ENCODE peak calls at places on chromosome 15, in nine cellular contexts. C, L, H, Q, A, W, N, M and Z are unnamed samples.

GRCh38 chr15:65416845-65417416 is 5.8 kb downstream of the IGDCC4 start:
- DNase-seq in C (no peak), L (no peak), H (no peak), Q (no peak), A (no peak), W (no peak), N (no peak), M (no peak), Z (no peak)

GRCh38 chr15:52318729-52319500 is 23.3 kb upstream of the MYO5C start:
- DNase-seq in C (peak), L (peak), H (no peak), Q (no peak), A (no peak), W (no peak), N (no peak), M (no peak), Z (no peak)

GRCh38 chr15:60580650-60581415 is 101.9 kb upstream of the ICE2 start:
- DNase-seq in C (no peak), L (no peak), H (peak), Q (no peak), A (no peak), W (no peak), N (no peak), M (no peak), Z (peak)

GRCh38 chr15:73802336-73803105 is 49.4 kb upstream of the INSYN1 start:
- DNase-seq in C (no peak), L (no peak), H (no peak), Q (no peak), A (no peak), W (no peak), N (no peak), M (no peak), Z (no peak)

GRCh38 chr15:84400820-84401219 is 165.2 kb downstream of the GOLGA6L4 start:
- DNase-seq in C (no peak), L (no peak), H (no peak), Q (no peak), A (no peak), W (no peak), N (no peak), M (no peak), Z (no peak)

GRCh38 chr15:46126581-46126980 is 491.8 kb downstream of the SQOR start:
- DNase-seq in C (no peak), L (no peak), H (no peak), Q (no peak), A (no peak), W (no peak), N (no peak), M (no peak), Z (no peak)

GRCh38 chr15:29064290-29064689 is 178.5 kb downstream of the APBA2 start:
- DNase-seq in C (no peak), L (peak), H (no peak), Q (no peak), A (no peak), W (no peak), N (no peak), M (no peak), Z (no peak)

GRCh38 chr15:91141102-91141501 is 41.0 kb downstream of the SV2B start:
- DNase-seq in C (no peak), L (no peak), H (no peak), Q (no peak), A (no peak), W (no peak), N (no peak), M (no peak), Z (no peak)

GRCh38 chr15:65917936-65918335 is 48.6 kb downstream of the RAB11A start:
- DNase-seq in C (no peak), L (no peak), H (no peak), Q (no peak), A (no peak), W (no peak), N (no peak), M (no peak), Z (no peak)

GRCh38 chr15:50675524-50676144 is 11.0 kb downstream of the TRPM7 start:
- DNase-seq in C (no peak), L (no peak), H (no peak), Q (no peak), A (no peak), W (no peak), N (peak), M (peak), Z (peak)

GRCh38 chr15:75718326-75718725 is 5.7 kb upstream of the CSPG4 start:
- DNase-seq in C (no peak), L (no peak), H (no peak), Q (peak), A (no peak), W (no peak), N (peak), M (no peak), Z (no peak)